ENCODE peak calls at places on chromosomes 7 and 10, in four cellular contexts. G is SK-N-SH, C is Karpas-422, A is GM23338. D is an unnamed sample.

GRCh38 chr10:67884313-67884841 is at the start of gene SIRT1:
- DNase-seq in C (peak; percentile 98), G (peak; percentile 98), A (peak; percentile 97), D (peak; percentile 75)

GRCh38 chr7:2107386-2108085 is 125.2 kb downstream of the MAD1L1 start:
- DNase-seq in G (peak; percentile 75), A (no peak), C (no peak), D (no peak)

GRCh38 chr7:94094298-94094697 is 90.1 kb upstream of the BET1 start:
- DNase-seq in G (no peak), A (no peak), C (no peak), D (no peak)

GRCh38 chr7:84372155-84372621 is 177.6 kb upstream of the SEMA3A start:
- DNase-seq in A (no peak), C (no peak), G (no peak), D (no peak)

GRCh38 chr7:6376820-6377219 is 70.9 kb downstream of the DAGLB start:
- DNase-seq in C (no peak), G (no peak), A (peak; percentile 34), D (no peak)

GRCh38 chr10:47176206-47176902 is 123.6 kb upstream of the GDF10 start:
- DNase-seq in C (no peak), G (no peak), A (no peak), D (no peak)

GRCh38 chr10:31618541-31619291 is 299.7 kb downstream of the ZEB1 start:
- DNase-seq in C (no peak), G (no peak), A (no peak), D (no peak)

GRCh38 chr7:158274996-158275395 is 312.6 kb downstream of the PTPRN2 start:
- DNase-seq in G (no peak), A (no peak), C (no peak), D (no peak)

GRCh38 chr10:133276435-133277201 is at the start of gene ADAM8:
- DNase-seq in C (peak; percentile 83), A (peak; percentile 88), G (peak; percentile 72), D (peak; percentile 70)

GRCh38 chr7:7181519-7182155 is 707 bp upstream of the C1GALT1 start:
- DNase-seq in G (peak; percentile 55), A (peak; percentile 82), C (peak; percentile 90), D (peak; percentile 70)

GRCh38 chr10:76492026-76492425 is 1060.6 kb downstream of the LRMDA start:
- DNase-seq in G (no peak), A (no peak), C (no peak), D (no peak)

GRCh38 chr7:134907639-134908038 is 78.7 kb upstream of the AGBL3 start:
- DNase-seq in A (no peak), C (no peak), G (no peak), D (no peak)

GRCh38 chr10:119750391-119751230 is 24.8 kb downstream of the INPP5F start:
- DNase-seq in A (peak; percentile 88), G (peak; percentile 75), C (peak; percentile 88), D (peak; percentile 44)

GRCh38 chr7:130721486-130722277 is 12.3 kb downstream of the KLF14 start:
- DNase-seq in A (peak; percentile 81), C (no peak), G (peak; percentile 80), D (peak; percentile 65)

GRCh38 chr10:63129888-63130287 is 3.2 kb upstream of the NRBF2 start:
- DNase-seq in G (no peak), A (peak; percentile 81), C (no peak), D (no peak)

GRCh38 chr7:149638566-149639320 is 134.6 kb downstream of the ZNF467 start:
- DNase-seq in C (no peak), G (no peak), A (no peak), D (no peak)

GRCh38 chr10:59839576-59839975 is 66.8 kb downstream of the CCDC6 start:
- DNase-seq in C (no peak), A (no peak), G (no peak), D (no peak)

GRCh38 chr7:88546808-88547207 is 212.7 kb upstream of the ZNF804B start:
- DNase-seq in A (peak; percentile 79), C (peak; percentile 83), G (peak; percentile 14), D (peak; percentile 37)

GRCh38 chr7:6057316-6058128 is 26.3 kb downstream of the ANKRD61 start:
- DNase-seq in A (no peak), C (no peak), G (no peak), D (no peak)

GRCh38 chr7:44676776-44677175 is 70.3 kb downstream of the OGDH start:
- DNase-seq in C (no peak), G (no peak), A (no peak), D (no peak)

GRCh38 chr10:31075434-31075833 is 43.8 kb upstream of the ZNF438 start:
- DNase-seq in G (no peak), C (no peak), A (no peak), D (peak; percentile 85)

GRCh38 chr7:108146070-108146842 is 16.1 kb upstream of the LAMB4 start:
- DNase-seq in C (peak; percentile 82), G (peak; percentile 69), A (peak; percentile 91), D (peak; percentile 71)

GRCh38 chr7:143900230-143900766 is 1.7 kb downstream of the TCAF1 start:
- DNase-seq in G (no peak), C (no peak), A (no peak), D (peak; percentile 44)

GRCh38 chr7:22586806-22587180 is 86.8 kb upstream of the STEAP1B start:
- DNase-seq in G (no peak), A (peak; percentile 81), C (no peak), D (no peak)

GRCh38 chr7:71229699-71230098 is 97.8 kb downstream of the GALNT17 start:
- DNase-seq in A (no peak), G (no peak), C (no peak), D (no peak)

GRCh38 chr10:125060486-125060850 is 99.9 kb downstream of the CTBP2 start:
- DNase-seq in A (no peak), G (no peak), C (no peak), D (no peak)

GRCh38 chr10:13092446-13093102 is 7.4 kb upstream of the OPTN start:
- DNase-seq in A (no peak), G (no peak), C (no peak), D (no peak)

GRCh38 chr7:94529516-94529915 is 19.9 kb downstream of the CASD1 start:
- DNase-seq in C (no peak), A (no peak), G (no peak), D (no peak)

GRCh38 chr7:141042222-141043193 is 27.8 kb upstream of the MRPS33 start:
- DNase-seq in A (no peak), G (no peak), C (no peak), D (no peak)

GRCh38 chr10:20948723-20949327 is 51.7 kb upstream of the NEBL start:
- DNase-seq in G (no peak), C (no peak), A (no peak), D (no peak)

GRCh38 chr7:115352375-115352774 is 430.5 kb downstream of the MDFIC start:
- DNase-seq in A (no peak), C (no peak), G (no peak), D (no peak)

GRCh38 chr7:139783647-139784385 is 6.0 kb upstream of the HIPK2 start:
- DNase-seq in A (peak; percentile 54), C (no peak), G (no peak), D (peak; percentile 55)

GRCh38 chr10:9342865-9343450 is 1288.5 kb downstream of the GATA3 start:
- DNase-seq in A (peak; percentile 79), G (peak; percentile 31), C (peak; percentile 83), D (no peak)

GRCh38 chr10:97564776-97565175 is 7.8 kb upstream of the ANKRD2 start:
- DNase-seq in A (no peak), C (no peak), G (no peak), D (no peak)

GRCh38 chr10:108031505-108031904 is 867.0 kb upstream of the SORCS1 start:
- DNase-seq in A (no peak), G (no peak), C (no peak), D (no peak)

GRCh38 chr10:3776796-3777571 is 8.0 kb downstream of the KLF6 start:
- DNase-seq in G (no peak), C (no peak), A (no peak), D (peak; percentile 74)

GRCh38 chr10:108167766-108168165 is 1003.3 kb upstream of the SORCS1 start:
- DNase-seq in G (no peak), C (no peak), A (no peak), D (no peak)

GRCh38 chr10:87054373-87055295 is 34.5 kb downstream of the FAM25A start:
- DNase-seq in C (peak; percentile 29), G (peak; percentile 21), A (peak; percentile 48), D (no peak)

GRCh38 chr7:116779921-116780320 is 82.5 kb upstream of the CAPZA2 start:
- DNase-seq in G (no peak), C (no peak), A (no peak), D (peak; percentile 41)
- H3K4me1 ChIP-seq in G (peaks cover 4% of the 10 kb centered on the region), C (peaks cover 24% of the 10 kb centered on the region), A (peaks cover 34% of the 10 kb centered on the region), D (peaks cover 98% of the 10 kb centered on the region)

GRCh38 chr7:33781796-33782195 is 123.5 kb upstream of the BMPER start:
- DNase-seq in G (no peak), C (no peak), A (no peak), D (no peak)
- H3K4me3 ChIP-seq in G (no peak overlapping the region), C (no peak overlapping the region), A (no peak overlapping the region), D (no peak overlapping the region)

GRCh38 chr7:35970458-35970857 is 169.6 kb downstream of the SEPTIN7 start:
- DNase-seq in G (peak; percentile 42), C (no peak), A (no peak), D (peak; percentile 26)

GRCh38 chr7:35969055-35969454 is 168.2 kb downstream of the SEPTIN7 start:
- DNase-seq in C (no peak), G (peak; percentile 23), A (no peak), D (no peak)

GRCh38 chr7:35971133-35971995 is 170.5 kb downstream of the SEPTIN7 start:
- DNase-seq in A (no peak), G (peak; percentile 36), C (no peak), D (peak; percentile 31)

GRCh38 chr7:35968140-35968940 is 167.5 kb downstream of the SEPTIN7 start:
- DNase-seq in C (no peak), G (peak; percentile 21), A (peak; percentile 17), D (no peak)

GRCh38 chr7:35967366-35968139 is 166.7 kb downstream of the SEPTIN7 start:
- DNase-seq in G (peak; percentile 22), C (no peak), A (peak; percentile 40), D (no peak)
- H2AFZ ChIP-seq in G (no peak overlapping the region), C (no peak overlapping the region), A (no peak overlapping the region), D (no peak overlapping the region)

GRCh38 chr7:35991511-35992232 is 161.4 kb upstream of the EEPD1 start:
- DNase-seq in C (no peak), G (no peak), A (no peak), D (no peak)
- H3K4me1 ChIP-seq in C (no peaks in the 10 kb centered on the region), G (no peaks in the 10 kb centered on the region), A (no peaks in the 10 kb centered on the region), D (peaks cover 40% of the 10 kb centered on the region)

GRCh38 chr7:20214787-20215669 is 2.2 kb downstream of the MACC1 start:
- DNase-seq in C (peak; percentile 62), G (no peak), A (no peak), D (peak; percentile 90)
- H3K4me3 ChIP-seq in C (peak overlapping the region; percentile 71), G (no peak overlapping the region), A (no peak overlapping the region), D (peak overlapping the region; percentile 67)

GRCh38 chr10:49254150-49254549 is 44.8 kb upstream of the C10orf71 start:
- DNase-seq in A (no peak), G (no peak), C (no peak), D (no peak)
- H2AFZ ChIP-seq in A (no peak overlapping the region), G (no peak overlapping the region), C (no peak overlapping the region), D (no peak overlapping the region)

GRCh38 chr7:117072620-117073118 is 119.4 kb downstream of the ST7 start:
- DNase-seq in C (no peak), A (no peak), G (peak; percentile 56), D (no peak)
- H3K4me1 ChIP-seq in C (peaks cover 8% of the 10 kb centered on the region), A (peaks cover 11% of the 10 kb centered on the region), G (peaks cover 39% of the 10 kb centered on the region), D (no peaks in the 10 kb centered on the region)

D was measured in PC-9.